ENCODE peak calls at places on chromosome 16, in ten cellular contexts. M is left lung; X is A549; C is CD4-positive, alpha-beta T cell; T is choroid plexus epithelial cell; R is activated CD4-positive, alpha-beta memory T cell treated with anti-CD3 and anti-CD28 coated beads, Interleukin-2, amount 10 ng/mL, durations not matched to agents 7 days and 5 days; G is pancreas; H is BJ; E is NCI-H2171; N is bronchial epithelial cell. Y is an unnamed sample.
A peak's percentile ranks its signal among the peaks of the same experiment; 100 is the strongest.

GRCh38 chr16:52597772-52598483 is 51.0 kb upstream of the TOX3 start:
- DNase-seq in E (peak; percentile 83), T (no peak), H (no peak), C (no peak), X (no peak), G (no peak), N (peak; percentile 51), R (no peak), M (no peak), Y (peak; percentile 28)

GRCh38 chr16:50525716-50526115 is 22.5 kb upstream of the NKD1 start:
- DNase-seq in X (no peak), M (no peak), C (no peak), E (no peak), N (no peak), H (no peak), T (no peak), G (no peak), R (no peak), Y (no peak)

GRCh38 chr16:54931757-54932660 is 1.3 kb downstream of the IRX5 start:
- DNase-seq in T (no peak), N (no peak), H (no peak), G (peak; percentile 34), C (no peak), X (no peak), M (no peak), R (no peak), E (no peak), Y (no peak)

GRCh38 chr16:3021449-3022207 is 1.5 kb downstream of the TNFRSF12A start:
- DNase-seq in X (peak; percentile 93), H (peak; percentile 68), C (peak; percentile 85), T (peak; percentile 94), N (peak; percentile 91), G (peak; percentile 92), E (peak; percentile 59), M (peak; percentile 91), R (peak; percentile 79), Y (peak; percentile 93)

GRCh38 chr16:77833906-77834599 is 45.7 kb downstream of the VAT1L start:
- DNase-seq in H (no peak), M (no peak), G (no peak), X (no peak), C (no peak), N (peak; percentile 83), R (no peak), T (peak; percentile 77), E (no peak), Y (peak; percentile 76)

GRCh38 chr16:57084996-57085395 is 7.4 kb upstream of the CPNE2 start:
- DNase-seq in H (no peak), R (no peak), G (no peak), M (no peak), X (no peak), N (no peak), E (no peak), C (no peak), T (no peak), Y (no peak)

GRCh38 chr16:75695708-75696107 is 5.6 kb downstream of the DUXB start:
- DNase-seq in T (no peak), N (no peak), M (no peak), C (no peak), H (no peak), E (no peak), X (peak; percentile 45), G (no peak), R (no peak), Y (no peak)

GRCh38 chr16:75139498-75139897 is 8.8 kb upstream of the ZFP1 start:
- DNase-seq in C (no peak), N (no peak), R (no peak), G (no peak), E (no peak), H (no peak), M (no peak), X (no peak), T (no peak), Y (no peak)

GRCh38 chr16:56190903-56191806 is at the start of gene GNAO1:
- DNase-seq in G (peak; percentile 61), T (peak; percentile 37), N (peak; percentile 5), C (peak; percentile 75), H (no peak), M (peak; percentile 39), X (peak; percentile 47), E (peak; percentile 93), R (peak; percentile 60), Y (no peak)

GRCh38 chr16:8931864-8932263 is 31.8 kb downstream of the USP7 start:
- DNase-seq in E (no peak), R (peak; percentile 54), M (no peak), G (peak; percentile 64), N (peak; percentile 33), C (peak; percentile 41), T (peak; percentile 74), H (no peak), X (peak; percentile 47), Y (peak; percentile 42)

GRCh38 chr16:11446566-11447119 is 101.4 kb downstream of the RMI2 start:
- DNase-seq in T (no peak), C (no peak), X (no peak), N (no peak), G (no peak), R (no peak), E (peak; percentile 48), M (no peak), H (no peak), Y (no peak)

GRCh38 chr16:7404217-7404616 is 71.6 kb downstream of the RBFOX1 start:
- DNase-seq in M (no peak), R (no peak), E (no peak), H (no peak), N (no peak), G (no peak), X (no peak), C (no peak), T (no peak), Y (no peak)

GRCh38 chr16:89924298-89924924 is 1.3 kb downstream of the TUBB3 start:
- DNase-seq in X (peak; percentile 58), E (peak; percentile 67), H (no peak), M (peak; percentile 50), G (no peak), C (peak; percentile 32), N (no peak), T (peak; percentile 67), R (peak; percentile 45), Y (peak; percentile 19)

GRCh38 chr16:23343643-23344612 is 41.8 kb downstream of the SCNN1B start:
- DNase-seq in N (no peak), T (no peak), C (no peak), R (no peak), M (no peak), G (no peak), E (no peak), X (no peak), H (no peak), Y (no peak)

GRCh38 chr16:72530434-72530833 is 358.5 kb upstream of the PMFBP1 start:
- DNase-seq in E (no peak), R (no peak), C (no peak), G (no peak), M (no peak), X (peak; percentile 28), N (peak; percentile 85), H (no peak), T (peak; percentile 93), Y (peak; percentile 51)

GRCh38 chr16:7137560-7138330 is 194.9 kb upstream of the RBFOX1 start:
- DNase-seq in C (no peak), R (no peak), G (no peak), N (peak; percentile 81), H (no peak), M (no peak), T (no peak), E (no peak), X (peak; percentile 76), Y (no peak)

GRCh38 chr16:66293207-66293735 is 73.2 kb upstream of the CDH5 start:
- DNase-seq in H (no peak), C (no peak), N (no peak), G (no peak), M (peak; percentile 4), T (no peak), R (peak; percentile 7), E (no peak), X (no peak), Y (no peak)

GRCh38 chr16:1713933-1714332 is 7.9 kb downstream of the MAPK8IP3 start:
- DNase-seq in H (no peak), N (no peak), G (no peak), M (no peak), C (no peak), X (no peak), E (no peak), T (no peak), R (no peak), Y (peak; percentile 54)

GRCh38 chr16:56451753-56452689 is 667 bp downstream of the OGFOD1 start:
- DNase-seq in R (peak; percentile 18), H (peak; percentile 2), E (peak; percentile 29), X (peak; percentile 11), C (no peak), M (no peak), N (peak; percentile 60), T (peak; percentile 43), G (peak; percentile 53), Y (peak; percentile 47)

GRCh38 chr16:80197790-80198201 is 343.0 kb upstream of the DYNLRB2 start:
- DNase-seq in N (peak; percentile 98), G (no peak), H (peak; percentile 53), T (peak; percentile 90), E (no peak), M (no peak), C (no peak), R (no peak), X (peak; percentile 87), Y (peak; percentile 84)

GRCh38 chr16:53518550-53519416 is 15.8 kb upstream of the AKTIP start:
- DNase-seq in M (peak; percentile 53), R (peak; percentile 92), H (no peak), G (no peak), E (no peak), T (peak; percentile 65), C (peak; percentile 56), X (no peak), N (no peak), Y (no peak)

GRCh38 chr16:66858740-66859396 is 14.7 kb downstream of the CA7 start:
- DNase-seq in M (peak; percentile 80), H (peak; percentile 24), C (no peak), E (no peak), R (no peak), T (no peak), X (no peak), N (peak; percentile 42), G (peak; percentile 40), Y (peak; percentile 48)

GRCh38 chr16:87851601-87852000 is 17.7 kb downstream of the SLC7A5 start:
- DNase-seq in G (no peak), C (no peak), E (no peak), N (no peak), H (no peak), M (no peak), X (no peak), T (no peak), R (no peak), Y (no peak)

Y was measured in renal cortical epithelial cell.